ENCODE peak calls at places on chromosomes 13 and 19, in six cellular contexts. R is CD8-positive, alpha-beta T cell; N is Peyer's patch; V is CD14-positive monocyte; Z is body of pancreas; F is heart left ventricle. G is an unnamed sample.

GRCh38 chr19:18429717-18430416 is 8.1 kb downstream of the ISYNA1 start:
- DNase-seq in R (no peak), N (peak; percentile 47), V (no peak), Z (no peak), F (no peak), G (no peak)

GRCh38 chr19:42629191-42629590 is 34.5 kb upstream of the CEACAM8 start:
- DNase-seq in R (no peak), N (no peak), V (no peak), Z (no peak), F (no peak), G (no peak)

GRCh38 chr13:81726037-81726726 is 1385.3 kb upstream of the SPRY2 start:
- DNase-seq in R (no peak), N (no peak), V (no peak), Z (no peak), F (no peak), G (no peak)

GRCh38 chr13:19713186-19713965 is 69.4 kb downstream of the PSPC1 start:
- DNase-seq in R (no peak), N (no peak), V (no peak), Z (no peak), F (no peak), G (no peak)

GRCh38 chr13:40315416-40316064 is 350.9 kb downstream of the FOXO1 start:
- DNase-seq in R (no peak), N (peak; percentile 57), V (no peak), Z (peak; percentile 48), F (no peak), G (no peak)

GRCh38 chr13:51922771-51923480 is 61.2 kb downstream of the CCDC70 start:
- DNase-seq in R (no peak), N (no peak), V (no peak), Z (no peak), F (no peak), G (no peak)

GRCh38 chr19:40283414-40284250 is 1.5 kb downstream of the AKT2 start:
- DNase-seq in R (no peak), N (no peak), V (no peak), Z (peak; percentile 80), F (no peak), G (no peak)

GRCh38 chr19:48991823-48992570 is 1.1 kb downstream of the GYS1 start:
- DNase-seq in R (no peak), N (peak; percentile 72), V (no peak), Z (peak; percentile 75), F (no peak), G (peak; percentile 56)

GRCh38 chr13:95492044-95492801 is 60.3 kb upstream of the CLDN10 start:
- DNase-seq in R (no peak), N (peak; percentile 84), V (no peak), Z (no peak), F (no peak), G (no peak)

GRCh38 chr19:35715981-35716734 is 1.6 kb upstream of the KMT2B start:
- DNase-seq in R (no peak), N (no peak), V (no peak), Z (peak; percentile 67), F (peak; percentile 88), G (no peak)

GRCh38 chr19:18543814-18544475 is 572 bp upstream of the FKBP8 start:
- DNase-seq in R (no peak), N (peak; percentile 91), V (peak; percentile 88), Z (peak; percentile 73), F (peak; percentile 76), G (peak; percentile 88)

GRCh38 chr19:44626067-44626624 is 12.8 kb downstream of the IGSF23 start:
- DNase-seq in R (no peak), N (no peak), V (no peak), Z (peak; percentile 74), F (no peak), G (no peak)

GRCh38 chr13:28394422-28394821 is 100.5 kb downstream of the FLT1 start:
- DNase-seq in R (no peak), N (no peak), V (peak; percentile 64), Z (peak; percentile 8), F (no peak), G (no peak)

GRCh38 chr13:85816413-85816812 is 17.2 kb upstream of the SLITRK6 start:
- DNase-seq in R (no peak), N (no peak), V (no peak), Z (no peak), F (no peak), G (no peak)

GRCh38 chr13:33322474-33322827 is 36.9 kb upstream of the STARD13 start:
- DNase-seq in R (no peak), N (peak; percentile 60), V (no peak), Z (peak; percentile 22), F (no peak), G (no peak)

GRCh38 chr19:42473686-42474085 is 30.9 kb upstream of the CXCL17 start:
- DNase-seq in R (no peak), N (no peak), V (no peak), Z (no peak), F (no peak), G (no peak)

GRCh38 chr13:37069597-37070103 is 10.2 kb upstream of the SUPT20H start:
- DNase-seq in R (no peak), N (no peak), V (no peak), Z (no peak), F (no peak), G (no peak)

GRCh38 chr13:114120486-114121430 is 11.7 kb downstream of the RASA3 start:
- DNase-seq in R (no peak), N (no peak), V (no peak), Z (no peak), F (no peak), G (no peak)

GRCh38 chr19:38134538-38135149 is 89.4 kb downstream of the DPF1 start:
- DNase-seq in R (no peak), N (peak; percentile 55), V (no peak), Z (peak; percentile 35), F (no peak), G (peak; percentile 54)

GRCh38 chr13:98416408-98416807 is 160.5 kb downstream of the STK24 start:
- DNase-seq in R (no peak), N (no peak), V (no peak), Z (peak; percentile 96), F (no peak), G (no peak)

GRCh38 chr13:31912641-31913401 is 118.8 kb upstream of the FRY start:
- DNase-seq in R (no peak), N (no peak), V (no peak), Z (no peak), F (no peak), G (no peak)

GRCh38 chr19:33368074-33368864 is 5.2 kb upstream of the CEBPG start:
- DNase-seq in R (no peak), N (no peak), V (no peak), Z (no peak), F (no peak), G (no peak)

GRCh38 chr19:31378404-31378803 is 29.2 kb upstream of the TSHZ3 start:
- DNase-seq in R (no peak), N (peak; percentile 47), V (no peak), Z (peak; percentile 46), F (no peak), G (no peak)

GRCh38 chr19:13953021-13953531 is 767 bp downstream of the DCAF15 start:
- DNase-seq in R (no peak), N (no peak), V (no peak), Z (no peak), F (no peak), G (no peak)

GRCh38 chr19:2149980-2150793 is 1.2 kb downstream of the AP3D1 start:
- DNase-seq in R (no peak), N (no peak), V (no peak), Z (peak; percentile 50), F (no peak), G (no peak)

GRCh38 chr19:2150794-2151338 is 500 bp downstream of the AP3D1 start:
- DNase-seq in R (no peak), N (peak; percentile 52), V (no peak), Z (no peak), F (no peak), G (no peak)

GRCh38 chr19:2148482-2149135 is 2.8 kb downstream of the AP3D1 start:
- DNase-seq in R (no peak), N (no peak), V (no peak), Z (no peak), F (no peak), G (no peak)

GRCh38 chr19:2154587-2155075 is 3.3 kb upstream of the AP3D1 start:
- DNase-seq in R (no peak), N (peak; percentile 62), V (no peak), Z (no peak), F (no peak), G (no peak)

GRCh38 chr19:2151339-2152229 is at the start of gene AP3D1:
- DNase-seq in R (peak; percentile 100), N (peak; percentile 100), V (peak; percentile 100), Z (peak; percentile 100), F (peak; percentile 100), G (peak; percentile 100)
- TF ChIP-seq CTCF in R (no peak), N (no peak), V (no peak), Z (no peak), F (no peak), G (no peak)

GRCh38 chr13:27251166-27252088 is at the start of gene RPL21:
- DNase-seq in R (peak; percentile 85), N (peak; percentile 98), V (peak; percentile 95), Z (peak; percentile 96), F (peak; percentile 96), G (peak; percentile 91)
- TF ChIP-seq CTCF in R (no peak), N (no peak), V (no peak), Z (no peak), F (no peak), G (no peak)

GRCh38 chr19:47158367-47158791 is 27.7 kb downstream of the SAE1 start:
- DNase-seq in R (no peak), N (no peak), V (no peak), Z (no peak), F (no peak), G (no peak)

GRCh38 chr19:47158879-47159509 is 28.4 kb downstream of the SAE1 start:
- DNase-seq in R (no peak), N (no peak), V (no peak), Z (no peak), F (no peak), G (no peak)

GRCh38 chr19:47155141-47155540 is 24.5 kb downstream of the SAE1 start:
- DNase-seq in R (no peak), N (no peak), V (no peak), Z (no peak), F (no peak), G (no peak)

GRCh38 chr19:47156861-47157454 is 26.3 kb downstream of the SAE1 start:
- DNase-seq in R (no peak), N (no peak), V (no peak), Z (no peak), F (no peak), G (peak; percentile 36)

GRCh38 chr19:47157455-47158321 is 27.1 kb downstream of the SAE1 start:
- DNase-seq in R (no peak), N (peak; percentile 82), V (no peak), Z (peak; percentile 19), F (peak; percentile 66), G (no peak)
- TF ChIP-seq CTCF in R (no peak), N (peak; percentile 16), V (no peak), Z (no peak), F (no peak), G (no peak)

GRCh38 chr13:108375034-108375433 is 105.5 kb downstream of the TNFSF13B start:
- DNase-seq in R (no peak), N (no peak), V (no peak), Z (no peak), F (no peak), G (no peak)

GRCh38 chr13:108375772-108376171 is 106.3 kb downstream of the TNFSF13B start:
- DNase-seq in R (no peak), N (no peak), V (no peak), Z (no peak), F (no peak), G (no peak)

GRCh38 chr13:108377646-108378206 is 108.2 kb downstream of the TNFSF13B start:
- DNase-seq in R (no peak), N (no peak), V (no peak), Z (no peak), F (no peak), G (no peak)

GRCh38 chr13:108376308-108376707 is 106.8 kb downstream of the TNFSF13B start:
- DNase-seq in R (no peak), N (no peak), V (no peak), Z (no peak), F (no peak), G (no peak)
- TF ChIP-seq CTCF in R (no peak), N (no peak), V (no peak), Z (no peak), F (no peak), G (no peak)